ENCODE peak calls at places on chromosomes 13 and 19, in four cellular contexts. I is K562, R is psoas muscle, P is GM23248. X is an unnamed sample.
A peak's percentile ranks its signal among the peaks of the same experiment; 100 is the strongest.

GRCh38 chr19:13865578-13866462 is 11.1 kb upstream of the NANOS3 start:
- DNase-seq in I (no peak), R (no peak), P (peak; percentile 54), X (no peak)

GRCh38 chr13:99339736-99340392 is 32.7 kb upstream of the GPR183 start:
- DNase-seq in I (peak; percentile 37), R (no peak), P (peak; percentile 71), X (no peak)

GRCh38 chr13:39676315-39676876 is 20.9 kb downstream of the COG6 start:
- DNase-seq in I (peak; percentile 2), R (no peak), P (peak; percentile 66), X (no peak)

GRCh38 chr19:3348042-3348441 is 18.3 kb upstream of the NFIC start:
- DNase-seq in I (peak; percentile 8), R (no peak), P (no peak), X (no peak)

GRCh38 chr13:72782717-72783116 is 784 bp downstream of the PIBF1 start:
- DNase-seq in I (no peak), R (no peak), P (peak; percentile 45), X (no peak)

GRCh38 chr13:82292334-82292733 is 1589.9 kb downstream of the SLITRK1 start:
- DNase-seq in I (no peak), R (no peak), P (no peak), X (no peak)

GRCh38 chr13:51760592-51760991 is 43.4 kb downstream of the DHRS12 start:
- DNase-seq in I (no peak), R (no peak), P (no peak), X (no peak)

GRCh38 chr19:4062576-4063368 is 3.9 kb downstream of the ZBTB7A start:
- DNase-seq in I (no peak), R (peak; percentile 31), P (peak; percentile 36), X (no peak)

GRCh38 chr19:47541507-47541906 is 26.6 kb upstream of the NAPA start:
- DNase-seq in I (no peak), R (no peak), P (no peak), X (no peak)

GRCh38 chr19:47512183-47512947 is 2.5 kb downstream of the NAPA start:
- DNase-seq in I (no peak), R (no peak), P (peak; percentile 79), X (no peak)

GRCh38 chr13:40031031-40031430 is 375.6 kb downstream of the COG6 start:
- DNase-seq in I (no peak), R (no peak), P (peak; percentile 61), X (no peak)

GRCh38 chr19:14325863-14326262 is 55.4 kb upstream of the ADGRE5 start:
- DNase-seq in I (no peak), R (no peak), P (no peak), X (no peak)

GRCh38 chr13:50167967-50168366 is 152.7 kb downstream of the KCNRG start:
- DNase-seq in I (no peak), R (no peak), P (no peak), X (no peak)

GRCh38 chr19:6735181-6735891 is 2.0 kb downstream of the GPR108 start:
- DNase-seq in I (no peak), R (no peak), P (no peak), X (no peak)

GRCh38 chr13:30829788-30830637 is 76.1 kb upstream of the MEDAG start:
- DNase-seq in I (no peak), R (no peak), P (no peak), X (no peak)

GRCh38 chr13:94217370-94217769 is 262.1 kb downstream of the DCT start:
- DNase-seq in I (no peak), R (no peak), P (peak; percentile 40), X (no peak)

GRCh38 chr19:55688422-55689218 is 13.6 kb downstream of the EPN1 start:
- DNase-seq in I (peak; percentile 60), R (no peak), P (no peak), X (peak; percentile 14)

GRCh38 chr13:69035771-69036170 is 1071.9 kb upstream of the ATXN8OS start:
- DNase-seq in I (no peak), R (no peak), P (no peak), X (no peak)

GRCh38 chr13:106464076-106464475 is 71.4 kb downstream of the EFNB2 start:
- DNase-seq in I (no peak), R (no peak), P (no peak), X (no peak)

GRCh38 chr13:30159446-30159839 is 147.9 kb downstream of the KATNAL1 start:
- DNase-seq in I (no peak), R (no peak), P (peak; percentile 91), X (no peak)

GRCh38 chr13:88000239-88000638 is 329.1 kb downstream of the SLITRK5 start:
- DNase-seq in I (no peak), R (no peak), P (peak; percentile 40), X (no peak)

GRCh38 chr13:101942038-101942437 is 459.8 kb downstream of the FGF14 start:
- DNase-seq in I (no peak), R (no peak), P (peak; percentile 59), X (no peak)

GRCh38 chr13:26555413-26555812 is 2.1 kb upstream of the WASF3 start:
- DNase-seq in I (no peak), R (no peak), P (no peak), X (no peak)

GRCh38 chr19:29745253-29745652 is 30.2 kb upstream of the C19orf12 start:
- DNase-seq in I (peak; percentile 32), R (no peak), P (peak; percentile 7), X (no peak)

GRCh38 chr13:33260168-33261098 is 25.1 kb downstream of the STARD13 start:
- DNase-seq in I (no peak), R (no peak), P (peak; percentile 29), X (no peak)

GRCh38 chr13:44211753-44212152 is 161.9 kb upstream of the SERP2 start:
- DNase-seq in I (no peak), R (no peak), P (no peak), X (no peak)

GRCh38 chr13:77563110-77563509 is 27.6 kb downstream of the SCEL start:
- DNase-seq in I (no peak), R (no peak), P (peak; percentile 53), X (no peak)

GRCh38 chr19:45884682-45885555 is 1.0 kb downstream of the IRF2BP1 start:
- DNase-seq in I (peak; percentile 62), R (no peak), P (peak; percentile 60), X (no peak)

GRCh38 chr19:29806098-29806866 is 5.5 kb upstream of the CCNE1 start:
- DNase-seq in I (peak; percentile 82), R (peak; percentile 45), P (peak; percentile 28), X (peak; percentile 67)

GRCh38 chr19:15421726-15422260 is 3.0 kb upstream of the AKAP8L start:
- DNase-seq in I (no peak), R (peak; percentile 50), P (no peak), X (peak; percentile 67)

DNA sequence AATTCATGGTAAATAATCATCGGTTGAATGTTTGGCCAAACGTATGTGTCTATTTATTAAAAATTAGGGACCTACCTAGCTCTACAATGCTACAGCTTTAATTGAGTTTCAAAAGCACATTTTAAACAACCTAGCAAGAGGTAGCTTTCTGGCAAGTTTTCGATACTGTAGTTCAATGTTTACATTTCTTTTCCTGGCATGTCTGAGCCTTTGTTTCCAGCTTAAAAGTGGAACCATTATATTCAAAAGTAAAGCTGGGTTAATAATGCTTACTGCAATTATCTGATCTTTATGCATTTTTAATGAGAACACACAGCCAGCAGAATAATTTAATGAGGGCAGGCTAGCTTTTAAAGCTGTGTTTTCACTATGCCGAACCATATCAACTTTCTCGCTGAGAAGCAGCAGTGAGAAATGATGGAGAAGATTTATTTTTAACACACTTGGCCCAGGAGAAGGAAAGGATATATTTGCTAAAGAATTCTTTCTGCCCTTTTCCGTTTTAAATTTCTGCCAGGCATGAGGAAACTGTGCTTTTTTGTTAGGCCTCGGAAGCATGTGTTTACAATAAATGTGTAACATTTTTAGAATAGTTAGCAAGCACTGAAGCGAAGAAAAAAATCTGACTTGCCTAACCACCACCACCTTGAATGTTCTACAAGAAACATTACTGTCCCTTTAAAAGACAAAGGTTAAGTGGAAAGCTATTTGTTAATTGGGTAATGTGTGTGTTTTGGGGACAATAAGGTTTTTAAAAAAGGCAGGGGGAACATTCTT is 989 bp downstream of the MBNL2 start:
- DNase-seq in I (no peak), R (no peak), P (peak; percentile 67), X (no peak)
- H3K4me3 ChIP-seq in I (peak overlapping the region; percentile 63), R (peak overlapping the region; percentile 83), P (peak overlapping the region; percentile 91), X (peak overlapping the region; percentile 74)

GRCh38 chr13:97258801-97259200 is 36.7 kb downstream of the MBNL2 start:
- DNase-seq in I (no peak), R (no peak), P (peak; percentile 75), X (no peak)
- H3K4me3 ChIP-seq in I (no peak overlapping the region), R (no peak overlapping the region), P (no peak overlapping the region), X (no peak overlapping the region)

GRCh38 chr19:18172331-18173053 is 1.1 kb upstream of the IFI30 start:
- DNase-seq in I (no peak), R (no peak), P (no peak), X (no peak)

GRCh38 chr19:18173572-18174294 is at the start of gene IFI30:
- DNase-seq in I (peak; percentile 90), R (peak; percentile 75), P (peak; percentile 70), X (peak; percentile 79)

GRCh38 chr19:18173054-18173571 is 500 bp upstream of the IFI30 start:
- DNase-seq in I (peak; percentile 24), R (peak; percentile 69), P (peak; percentile 67), X (peak; percentile 52)

GRCh38 chr19:18174983-18175382 is 1.4 kb downstream of the IFI30 start:
- DNase-seq in I (peak; percentile 10), R (no peak), P (no peak), X (no peak)

DNA sequence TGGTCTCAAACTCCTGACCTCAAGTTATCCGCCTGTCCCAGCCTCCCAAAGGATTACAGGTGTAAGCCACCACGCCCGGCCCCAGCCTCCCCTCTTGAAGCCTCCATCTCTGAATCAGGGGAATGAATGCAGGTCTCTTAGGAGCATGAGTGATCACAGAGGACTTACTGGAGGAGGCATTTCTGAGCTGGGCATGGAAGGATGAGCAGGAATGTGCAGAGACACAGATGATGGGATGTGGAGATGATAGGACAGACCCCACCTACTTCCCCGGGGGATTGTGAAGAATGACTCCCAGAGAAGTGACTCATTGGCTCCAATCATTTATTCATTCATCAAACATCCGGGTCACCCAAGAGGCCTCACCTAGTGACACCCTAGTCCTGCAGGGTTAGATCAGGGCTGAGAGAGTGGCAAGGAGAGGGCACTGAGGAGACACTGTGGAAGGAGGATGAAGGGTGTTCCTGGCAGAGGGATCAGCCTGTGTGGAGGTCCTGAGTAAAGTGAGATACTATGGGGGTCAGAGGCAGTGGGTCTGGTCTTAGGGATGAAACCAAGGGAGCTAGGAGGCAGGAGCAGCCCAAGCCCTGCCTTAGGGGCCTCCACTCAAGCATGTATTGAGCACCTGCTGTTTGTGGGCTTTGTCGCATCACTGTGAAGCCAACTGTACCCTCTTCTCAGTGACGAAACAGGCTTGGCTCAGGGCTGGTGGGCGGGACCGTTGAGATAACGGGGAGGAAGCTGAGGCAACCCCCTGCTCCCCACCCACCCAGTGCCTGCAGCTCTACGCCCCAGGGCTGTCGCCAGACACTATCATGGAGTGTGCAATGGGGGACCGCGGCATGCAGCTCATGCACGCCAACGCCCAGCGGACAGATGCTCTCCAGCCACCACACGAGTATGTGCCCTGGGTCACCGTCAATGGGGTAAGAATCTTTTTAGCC is 3.0 kb downstream of the IFI30 start:
- DNase-seq in I (no peak), R (no peak), P (no peak), X (no peak)
- H3K4me3 ChIP-seq in I (no peak overlapping the region), R (no peak overlapping the region), P (no peak overlapping the region), X (no peak overlapping the region)

GRCh38 chr19:32966750-32967149 is 5.0 kb downstream of the CEP89 start:
- DNase-seq in I (no peak), R (no peak), P (no peak), X (no peak)
- H3K4me3 ChIP-seq in I (no peak overlapping the region), R (no peak overlapping the region), P (no peak overlapping the region), X (no peak overlapping the region)

GRCh38 chr13:110867380-110867779 is 47.5 kb downstream of the ANKRD10 start:
- DNase-seq in I (no peak), R (no peak), P (no peak), X (no peak)
- H3K4me3 ChIP-seq in I (no peak overlapping the region), R (peak overlapping the region; percentile 89), P (no peak overlapping the region), X (no peak overlapping the region)

GRCh38 chr13:66528139-66528538 is 702.0 kb downstream of the PCDH9 start:
- DNase-seq in I (no peak), R (no peak), P (no peak), X (no peak)
- H3K4me3 ChIP-seq in I (no peak overlapping the region), R (no peak overlapping the region), P (no peak overlapping the region), X (no peak overlapping the region)